ENCODE peak calls at places on chromosome 12, in five cellular contexts. T is GM06990, N is mesenchymal stem cell, O is stomach, Q is substantia nigra. L is an unnamed sample.

GRCh38 chr12:22100952-22101748 is 55.1 kb downstream of the CMAS start:
- DNase-seq in T (peak; percentile 13), N (peak; percentile 77), O (peak; percentile 46), Q (no peak), L (peak; percentile 63)

GRCh38 chr12:113547157-113547556 is 75.5 kb upstream of the LHX5 start:
- DNase-seq in T (no peak), N (no peak), O (no peak), Q (no peak), L (no peak)

GRCh38 chr12:67042697-67043131 is 226.4 kb upstream of the CAND1 start:
- DNase-seq in T (no peak), N (peak; percentile 87), O (no peak), Q (no peak), L (no peak)

GRCh38 chr12:109706398-109706746 is 7.3 kb upstream of the FAM222A start:
- DNase-seq in T (no peak), N (no peak), O (no peak), Q (no peak), L (no peak)

GRCh38 chr12:4355843-4356327 is 23.6 kb downstream of the FGF23 start:
- DNase-seq in T (no peak), N (peak; percentile 9), O (no peak), Q (peak; percentile 8), L (peak; percentile 50)

GRCh38 chr12:123839826-123840225 is 77.7 kb downstream of the DNAH10 start:
- DNase-seq in T (no peak), N (peak; percentile 54), O (no peak), Q (no peak), L (no peak)

GRCh38 chr12:96112733-96113132 is 77.3 kb upstream of the LTA4H start:
- DNase-seq in T (no peak), N (no peak), O (peak; percentile 47), Q (no peak), L (no peak)

GRCh38 chr12:575129-575502 is 88.1 kb downstream of the NINJ2 start:
- DNase-seq in T (no peak), N (no peak), O (peak; percentile 26), Q (no peak), L (no peak)

GRCh38 chr12:11838403-11838802 is 188.9 kb downstream of the ETV6 start:
- DNase-seq in T (no peak), N (no peak), O (no peak), Q (no peak), L (peak; percentile 17)

GRCh38 chr12:99553461-99553860 is 94.1 kb upstream of the GARIN6 start:
- DNase-seq in T (no peak), N (no peak), O (no peak), Q (no peak), L (no peak)

GRCh38 chr12:48859607-48860006 is 6.1 kb downstream of the RND1 start:
- DNase-seq in T (no peak), N (no peak), O (no peak), Q (no peak), L (no peak)

GRCh38 chr12:51926718-51927117 is 19.4 kb downstream of the ACVRL1 start:
- DNase-seq in T (peak; percentile 29), N (peak; percentile 43), O (peak; percentile 75), Q (no peak), L (peak; percentile 84)

GRCh38 chr12:38099686-38100085 is 216.9 kb upstream of the ALG10B start:
- DNase-seq in T (no peak), N (no peak), O (no peak), Q (no peak), L (no peak)

GRCh38 chr12:6266431-6267006 is 44.0 kb upstream of the PLEKHG6 start:
- DNase-seq in T (no peak), N (no peak), O (no peak), Q (no peak), L (no peak)

GRCh38 chr12:6960291-6961277 is 9.4 kb downstream of the PTPN6 start:
- DNase-seq in T (peak; percentile 77), N (no peak), O (no peak), Q (no peak), L (no peak)

GRCh38 chr12:94676011-94676709 is 25.8 kb upstream of the TMCC3 start:
- DNase-seq in T (no peak), N (no peak), O (peak; percentile 52), Q (no peak), L (peak; percentile 48)

L was measured in dermis blood vessel endothelial cell.